ENCODE peak calls at places on chromosome 4, in nine cellular contexts. Q, T, G, R, Z, O, C, I and Y are unnamed samples.

GRCh38 chr4:2743518-2744445 is 12.4 kb downstream of the TNIP2 start:
- DNase-seq in C (no peak), R (no peak), I (no peak), Q (no peak), T (no peak), Z (no peak), G (peak; percentile 57), O (no peak), Y (peak; percentile 25)

GRCh38 chr4:53321151-53321987 is 44.5 kb downstream of the SCFD2 start:
- DNase-seq in O (peak; percentile 64), Q (peak; percentile 71), R (peak; percentile 54), G (no peak), T (peak; percentile 91), C (no peak), Z (no peak), I (no peak), Y (no peak)

GRCh38 chr4:169802871-169803270 is 45.1 kb upstream of the HPF1 start:
- DNase-seq in C (no peak), Q (no peak), G (no peak), R (no peak), T (no peak), Z (no peak), I (no peak), O (no peak), Y (no peak)

GRCh38 chr4:81470456-81471327 is 1.0 kb downstream of the RASGEF1B start:
- DNase-seq in G (no peak), Z (no peak), Q (peak; percentile 41), R (peak; percentile 9), T (no peak), O (peak; percentile 43), C (peak; percentile 32), I (peak; percentile 65), Y (no peak)

GRCh38 chr4:188987011-188987410 is 847.8 kb downstream of the TRIML1 start:
- DNase-seq in T (no peak), Q (no peak), Z (no peak), C (no peak), I (no peak), O (peak; percentile 68), G (no peak), R (no peak), Y (no peak)

GRCh38 chr4:156654410-156654809 is 317.2 kb downstream of the PDGFC start:
- DNase-seq in C (no peak), I (no peak), T (no peak), G (no peak), Q (peak; percentile 16), R (no peak), O (peak; percentile 43), Z (no peak), Y (peak; percentile 35)

GRCh38 chr4:80918004-80918403 is 112.5 kb upstream of the BMP3 start:
- DNase-seq in T (peak; percentile 20), I (no peak), R (no peak), C (no peak), G (no peak), O (peak; percentile 83), Z (no peak), Q (no peak), Y (no peak)

GRCh38 chr4:149531861-149532260 is 283.8 kb downstream of the IQCM start:
- DNase-seq in O (peak; percentile 59), T (peak; percentile 47), I (no peak), C (no peak), Z (no peak), Q (no peak), G (no peak), R (peak; percentile 41), Y (no peak)

GRCh38 chr4:7976025-7976424 is 36.4 kb upstream of the AFAP1 start:
- DNase-seq in T (no peak), I (no peak), G (no peak), Z (no peak), O (no peak), Q (no peak), C (no peak), R (no peak), Y (no peak)

GRCh38 chr4:88110826-88111225 is 47.6 kb downstream of the ABCG2 start:
- DNase-seq in T (no peak), R (no peak), I (no peak), O (peak; percentile 19), Z (no peak), Q (peak; percentile 58), C (no peak), G (no peak), Y (no peak)

GRCh38 chr4:183136880-183137279 is 37.8 kb downstream of the WWC2 start:
- DNase-seq in C (no peak), I (no peak), Q (no peak), O (peak; percentile 52), Z (no peak), R (no peak), G (no peak), T (peak; percentile 72), Y (no peak)

GRCh38 chr4:186727977-186728519 is 4.4 kb upstream of the FAT1 start:
- DNase-seq in Q (no peak), G (no peak), Z (no peak), C (no peak), I (no peak), T (peak; percentile 54), O (peak; percentile 77), R (peak; percentile 33), Y (no peak)

GRCh38 chr4:80186666-80187065 is 10.6 kb upstream of the PRDM8 start:
- DNase-seq in Q (no peak), C (no peak), T (no peak), G (no peak), Z (no peak), O (no peak), R (no peak), I (no peak), Y (no peak)

GRCh38 chr4:22897520-22898108 is 204.9 kb downstream of the GBA3 start:
- DNase-seq in C (peak; percentile 1), Q (peak; percentile 40), I (no peak), R (peak; percentile 39), O (peak; percentile 42), Z (no peak), G (no peak), T (peak; percentile 19), Y (no peak)

GRCh38 chr4:57151481-57151880 is 41.3 kb upstream of the IGFBP7 start:
- DNase-seq in T (no peak), R (no peak), Z (no peak), Q (no peak), I (no peak), G (no peak), O (peak; percentile 88), C (no peak), Y (no peak)

GRCh38 chr4:94577136-94577535 is 125.4 kb downstream of the PDLIM5 start:
- DNase-seq in O (no peak), C (peak; percentile 38), Z (no peak), Q (peak; percentile 80), R (peak; percentile 71), G (no peak), I (peak; percentile 59), T (no peak), Y (peak; percentile 75)

GRCh38 chr4:1393866-1394265 is 12.4 kb downstream of the NKX1-1 start:
- DNase-seq in T (no peak), C (no peak), I (peak; percentile 12), G (peak; percentile 68), Z (no peak), R (no peak), Q (no peak), O (no peak), Y (no peak)

GRCh38 chr4:47642985-47643745 is 158.1 kb downstream of the ATP10D start:
- DNase-seq in Q (no peak), T (peak; percentile 21), C (no peak), Z (no peak), G (no peak), I (no peak), R (peak; percentile 97), O (no peak), Y (peak; percentile 1)

GRCh38 chr4:150021483-150021882 is 56.8 kb upstream of the DCLK2 start:
- DNase-seq in T (no peak), I (no peak), C (no peak), R (no peak), Z (no peak), Q (no peak), G (no peak), O (no peak), Y (no peak)

GRCh38 chr4:29734785-29735184 is 985.4 kb upstream of the PCDH7 start:
- DNase-seq in O (no peak), R (no peak), G (no peak), C (no peak), Z (no peak), Q (no peak), I (no peak), T (no peak), Y (no peak)

GRCh38 chr4:94304365-94304971 is 38.2 kb downstream of the HPGDS start:
- DNase-seq in O (peak; percentile 48), T (peak; percentile 46), G (no peak), C (no peak), R (peak; percentile 62), Z (no peak), Q (peak; percentile 20), I (no peak), Y (no peak)

GRCh38 chr4:71186566-71187398 is 152.0 kb upstream of the SLC4A4 start:
- DNase-seq in O (peak; percentile 19), C (peak; percentile 74), G (peak; percentile 83), I (peak; percentile 59), Z (peak; percentile 5), R (peak; percentile 72), T (peak; percentile 75), Q (peak; percentile 19), Y (no peak)

GRCh38 chr4:99723555-99724450 is 66.2 kb upstream of the C4orf54 start:
- DNase-seq in Z (no peak), C (peak; percentile 6), O (peak; percentile 93), G (no peak), R (peak; percentile 70), I (peak; percentile 64), T (peak; percentile 45), Q (peak; percentile 55), Y (no peak)

GRCh38 chr4:157992038-157992706 is 180.7 kb downstream of the GASK1B start:
- DNase-seq in O (peak; percentile 77), Q (peak; percentile 53), T (peak; percentile 77), I (no peak), Z (no peak), C (peak; percentile 57), G (no peak), R (peak; percentile 86), Y (peak; percentile 24)

GRCh38 chr4:118972167-118972566 is 83.5 kb downstream of the SYNPO2 start:
- DNase-seq in R (no peak), G (no peak), I (no peak), Z (no peak), Q (no peak), O (no peak), C (no peak), T (no peak), Y (no peak)

GRCh38 chr4:99383833-99384392 is 31.4 kb upstream of the ADH1C start:
- DNase-seq in R (no peak), C (no peak), Q (no peak), G (no peak), T (no peak), Z (no peak), I (no peak), O (no peak), Y (no peak)

GRCh38 chr4:38021751-38022150 is 61.6 kb downstream of the PTTG2 start:
- DNase-seq in C (no peak), R (no peak), O (no peak), G (no peak), Z (no peak), T (no peak), Q (no peak), I (no peak), Y (no peak)

GRCh38 chr4:168667397-168667796 is 170.5 kb downstream of the PALLD start:
- DNase-seq in O (no peak), Z (no peak), R (no peak), T (no peak), Q (no peak), I (no peak), C (no peak), G (no peak), Y (no peak)